ENCODE peak calls at places on chromosome 11, in eight cellular contexts. G is NCI-H748 treated with DMSO at 0.1 percent for 48 hours; J is AG09309; P is transverse colon; C is testis; A is fibroblast of pulmonary artery; T is cardiac fibroblast; Z is stimulated activated CD4-positive, alpha-beta T cell treated with anti-CD3 and anti-CD28 coated beads, TNF-alpha, amount 100 ng/mL, for 48 hours. H is an unnamed sample.

GRCh38 chr11:20501971-20502370 is 97.4 kb upstream of the SLC6A5 start:
- DNase-seq in G (peak), J (no peak), P (no peak), C (no peak), A (no peak), T (no peak), Z (no peak), H (no peak)

GRCh38 chr11:13364388-13364787 is 86.8 kb downstream of the BMAL1 start:
- DNase-seq in G (no peak), J (no peak), P (no peak), C (no peak), A (no peak), T (peak), Z (no peak), H (no peak)

GRCh38 chr11:1546536-1547466 is 25.3 kb downstream of the DUSP8 start:
- DNase-seq in G (peak), J (no peak), P (peak), C (peak), A (peak), T (peak), Z (peak), H (no peak)

GRCh38 chr11:12006552-12007229 is 1.7 kb downstream of the DKK3 start:
- DNase-seq in G (no peak), J (no peak), P (no peak), C (no peak), A (no peak), T (no peak), Z (no peak), H (no peak)

GRCh38 chr11:2462986-2463765 is 18.4 kb downstream of the KCNQ1 start:
- DNase-seq in G (no peak), J (no peak), P (peak), C (peak), A (no peak), T (no peak), Z (no peak), H (no peak)

GRCh38 chr11:69386594-69387408 is 92.8 kb downstream of the MYEOV start:
- DNase-seq in G (no peak), J (no peak), P (no peak), C (no peak), A (no peak), T (no peak), Z (no peak), H (no peak)

GRCh38 chr11:94732617-94733292 is 35.4 kb upstream of the AMOTL1 start:
- DNase-seq in G (no peak), J (peak), P (no peak), C (no peak), A (peak), T (peak), Z (no peak), H (peak)

GRCh38 chr11:41383768-41384167 is 75.7 kb downstream of the LRRC4C start:
- DNase-seq in G (no peak), J (no peak), P (no peak), C (no peak), A (no peak), T (no peak), Z (no peak), H (no peak)

GRCh38 chr11:131037873-131038272 is 121.6 kb upstream of the SNX19 start:
- DNase-seq in G (no peak), J (no peak), P (no peak), C (no peak), A (no peak), T (no peak), Z (no peak), H (no peak)

GRCh38 chr11:16897460-16898061 is 116.7 kb downstream of the PLEKHA7 start:
- DNase-seq in G (peak), J (no peak), P (no peak), C (no peak), A (no peak), T (no peak), Z (no peak), H (no peak)

GRCh38 chr11:115653926-115654325 is 149.7 kb upstream of the CADM1 start:
- DNase-seq in G (no peak), J (peak), P (peak), C (no peak), A (no peak), T (no peak), Z (no peak), H (no peak)

GRCh38 chr11:134079317-134079716 is 10.4 kb downstream of the JAM3 start:
- DNase-seq in G (no peak), J (no peak), P (no peak), C (no peak), A (no peak), T (no peak), Z (no peak), H (no peak)

GRCh38 chr11:128458316-128458715 is 129.0 kb downstream of the ETS1 start:
- DNase-seq in G (no peak), J (no peak), P (no peak), C (no peak), A (peak), T (peak), Z (no peak), H (no peak)

GRCh38 chr11:128759597-128759996 is 65.7 kb downstream of the FLI1 start:
- DNase-seq in G (no peak), J (no peak), P (no peak), C (no peak), A (peak), T (peak), Z (no peak), H (no peak)

GRCh38 chr11:66334605-66335442 is 1.4 kb downstream of the RIN1 start:
- DNase-seq in G (no peak), J (no peak), P (no peak), C (no peak), A (no peak), T (peak), Z (no peak), H (no peak)

GRCh38 chr11:61589961-61590360 is 9.1 kb upstream of the SYT7 start:
- DNase-seq in G (no peak), J (no peak), P (no peak), C (no peak), A (no peak), T (no peak), Z (no peak), H (no peak)

GRCh38 chr11:85809881-85810280 is 1.1 kb downstream of the SYTL2 start:
- DNase-seq in G (no peak), J (no peak), P (peak), C (no peak), A (no peak), T (no peak), Z (no peak), H (no peak)

GRCh38 chr11:816433-816779 is 2.3 kb upstream of the PNPLA2 start:
- DNase-seq in G (no peak), J (no peak), P (no peak), C (no peak), A (no peak), T (no peak), Z (no peak), H (no peak)

GRCh38 chr11:30387891-30388861 is 65.3 kb downstream of the ARL14EP start:
- DNase-seq in G (no peak), J (no peak), P (no peak), C (no peak), A (no peak), T (no peak), Z (no peak), H (no peak)

GRCh38 chr11:612201-612960 is 3.4 kb downstream of the IRF7 start:
- DNase-seq in G (no peak), J (no peak), P (peak), C (peak), A (peak), T (peak), Z (no peak), H (no peak)

GRCh38 chr11:18420067-18420466 is 7.9 kb downstream of the LDHC start:
- DNase-seq in G (no peak), J (no peak), P (no peak), C (no peak), A (no peak), T (no peak), Z (no peak), H (no peak)

H was measured in brain pericyte.